ENCODE peak calls at places on chromosomes 16 and 17, in nine cellular contexts. W is stomach; A is body of pancreas; M is Caco-2; Z is CD8-positive, alpha-beta T cell; K is heart left ventricle; O is aorta; G is left ventricle myocardium inferior; S is tibial artery. P is an unnamed sample.

GRCh38 chr16:11685844-11686618 is 17.8 kb downstream of the SNN start:
- DNase-seq in W (peak), A (no peak), M (no peak), Z (no peak), K (no peak), O (no peak), G (no peak), S (no peak), P (no peak)

GRCh38 chr17:69505740-69506139 is 91.2 kb downstream of the MAP2K6 start:
- DNase-seq in W (no peak), A (no peak), M (no peak), Z (no peak), K (no peak), O (no peak), G (no peak), S (no peak), P (no peak)

GRCh38 chr16:48879173-48879926 is 269.4 kb upstream of the N4BP1 start:
- DNase-seq in W (no peak), A (no peak), M (no peak), Z (no peak), K (no peak), O (no peak), G (no peak), S (no peak), P (no peak)

GRCh38 chr17:14737984-14738651 is 437.2 kb downstream of the HS3ST3B1 start:
- DNase-seq in W (peak), A (peak), M (peak), Z (no peak), K (peak), O (peak), G (peak), S (peak), P (no peak)

GRCh38 chr17:28895794-28896447 is 1.6 kb downstream of the FLOT2 start:
- DNase-seq in W (no peak), A (no peak), M (no peak), Z (no peak), K (no peak), O (no peak), G (no peak), S (no peak), P (no peak)

GRCh38 chr17:69523252-69523861 is 108.9 kb downstream of the MAP2K6 start:
- DNase-seq in W (no peak), A (peak), M (no peak), Z (no peak), K (no peak), O (no peak), G (no peak), S (peak), P (peak)

GRCh38 chr16:35342012-35342411 is 1882.6 kb downstream of the TP53TG3F start:
- DNase-seq in W (no peak), A (no peak), M (no peak), Z (no peak), K (no peak), O (no peak), G (no peak), S (no peak), P (no peak)

GRCh38 chr17:28327031-28327607 is 8.1 kb downstream of the TMEM97 start:
- DNase-seq in W (peak), A (no peak), M (no peak), Z (no peak), K (no peak), O (no peak), G (no peak), S (no peak), P (no peak)

GRCh38 chr17:7380855-7381683 is at the start of gene TNK1:
- DNase-seq in W (peak), A (peak), M (peak), Z (no peak), K (peak), O (peak), G (peak), S (no peak), P (no peak)

DNA sequence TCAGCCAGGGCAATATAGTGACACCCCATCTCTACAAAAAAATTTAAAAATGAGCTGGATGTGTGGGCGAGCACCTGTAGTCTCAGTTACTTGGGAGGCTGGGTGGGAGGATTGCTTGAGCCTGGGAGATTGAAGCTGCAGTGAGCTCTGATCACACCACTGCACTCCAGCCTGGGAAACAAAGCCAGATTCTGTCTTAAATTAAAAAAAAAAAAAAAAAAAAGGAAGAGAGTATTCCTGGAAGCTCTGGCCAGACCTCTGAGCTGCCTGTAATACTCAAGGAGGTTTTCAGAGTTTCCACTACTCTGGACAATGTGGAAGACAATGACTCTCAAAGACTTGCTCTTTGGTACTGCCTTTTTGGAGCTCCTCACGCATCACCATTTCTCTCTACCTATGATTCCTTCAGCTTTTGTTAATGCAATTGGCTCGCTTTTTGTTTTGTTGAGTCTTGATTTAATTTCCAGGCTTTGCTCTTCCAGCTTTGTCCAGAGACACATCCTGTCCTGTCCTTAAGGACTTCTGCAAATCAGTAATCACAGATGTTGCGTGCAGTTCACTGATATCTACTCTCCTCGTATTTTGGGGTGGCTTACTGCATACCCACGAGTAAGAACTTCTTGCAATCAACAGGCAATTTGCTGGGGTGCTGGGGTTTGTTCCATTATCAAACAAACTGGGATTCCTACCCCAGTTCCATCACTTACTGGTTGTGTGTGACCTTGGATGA is 10.8 kb downstream of the CHD9 start:
- DNase-seq in W (no peak), A (no peak), M (no peak), Z (no peak), K (no peak), O (no peak), G (no peak), S (no peak), P (no peak)
- H3K4me3 ChIP-seq in W (no peak), A (no peak), M (no peak), Z (no peak), K (no peak), O (no peak), G (no peak), S (no peak), P (no peak)

GRCh38 chr17:76492989-76493501 is 8.2 kb downstream of the RHBDF2 start:
- DNase-seq in W (peak), A (no peak), M (no peak), Z (no peak), K (peak), O (peak), G (peak), S (peak), P (no peak)
- H3K4me3 ChIP-seq in W (peak), A (no peak), M (no peak), Z (peak), K (no peak), O (no peak), G (peak), S (no peak), P (peak)

GRCh38 chr17:41914358-41914766 is 4.4 kb downstream of the ACLY start:
- DNase-seq in W (no peak), A (no peak), M (peak), Z (no peak), K (peak), O (no peak), G (no peak), S (no peak), P (no peak)
- H3K4me3 ChIP-seq in W (no peak), A (no peak), M (peak), Z (no peak), K (no peak), O (no peak), G (no peak), S (no peak), P (no peak)

GRCh38 chr17:78925234-78925633 is at the start of gene TIMP2:
- DNase-seq in W (peak), A (peak), M (peak), Z (peak), K (peak), O (peak), G (peak), S (peak), P (peak)
- H3K4me3 ChIP-seq in W (peak), A (peak), M (peak), Z (peak), K (peak), O (peak), G (peak), S (peak), P (peak)

GRCh38 chr16:66800856-66801255 is 528 bp downstream of the TERB1 start:
- DNase-seq in W (no peak), A (no peak), M (no peak), Z (no peak), K (no peak), O (no peak), G (no peak), S (no peak), P (no peak)
- H3K4me3 ChIP-seq in W (no peak), A (no peak), M (no peak), Z (no peak), K (no peak), O (no peak), G (no peak), S (no peak), P (no peak)

DNA sequence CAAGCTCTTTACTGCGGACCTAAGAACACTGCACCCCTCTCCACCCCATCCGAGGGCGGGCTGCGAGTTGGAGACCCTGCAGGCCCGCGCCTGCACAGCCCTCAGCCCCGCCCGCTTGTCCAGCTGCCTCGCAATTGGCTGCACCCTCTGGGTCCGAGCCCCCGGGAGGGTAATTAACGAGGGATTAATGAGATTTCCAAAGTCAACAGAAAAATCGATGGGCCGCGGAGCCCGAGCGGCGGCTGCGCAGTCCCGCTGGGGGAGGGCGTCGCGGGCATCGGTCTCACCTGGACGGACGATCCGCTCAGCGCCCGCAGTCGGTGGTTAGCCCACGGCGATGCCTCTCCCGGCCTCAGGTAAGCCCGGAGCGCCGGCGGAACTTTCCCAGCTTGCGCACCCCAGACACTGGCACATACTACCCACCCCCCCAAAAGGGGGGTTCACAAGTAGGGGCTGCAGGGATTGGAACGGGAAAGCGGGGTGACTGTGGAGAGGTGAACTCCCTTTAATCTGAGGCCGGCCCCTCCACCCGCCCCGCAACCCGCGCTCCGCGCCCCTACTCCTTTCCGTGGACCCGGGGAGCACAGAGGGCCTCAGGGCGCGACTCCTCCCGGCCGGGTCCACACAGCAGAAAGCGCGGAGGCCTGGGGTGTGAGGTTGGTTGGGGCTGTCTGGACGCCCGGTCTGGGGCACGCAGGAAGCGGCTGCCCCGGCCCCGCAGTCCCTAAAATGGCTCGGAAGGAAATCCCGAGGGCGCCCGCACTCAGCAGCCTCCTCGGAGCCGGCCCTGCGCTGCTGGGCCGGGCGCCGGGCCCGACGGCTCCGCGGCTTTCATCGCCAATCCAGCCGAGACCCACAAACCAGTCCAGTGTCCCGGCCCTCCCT is at the start of gene OTOP3:
- DNase-seq in W (no peak), A (no peak), M (no peak), Z (no peak), K (no peak), O (no peak), G (no peak), S (no peak), P (no peak)
- H3K4me3 ChIP-seq in W (no peak), A (no peak), M (no peak), Z (no peak), K (no peak), O (no peak), G (peak), S (no peak), P (no peak)

GRCh38 chr17:52158450-52159042 is at the start of gene CA10:
- DNase-seq in W (no peak), A (no peak), M (no peak), Z (no peak), K (no peak), O (no peak), G (no peak), S (no peak), P (no peak)
- H3K4me3 ChIP-seq in W (peak), A (no peak), M (no peak), Z (no peak), K (no peak), O (no peak), G (no peak), S (no peak), P (no peak)

P was measured in Jurkat, Clone E6-1.